ENCODE peak calls at places on chromosomes 3 and 15, in seven cellular contexts. X is neural progenitor cell, D is MM.1S, F is GM23338, R is astrocyte, U is GM23248, I is fibroblast of lung. W is an unnamed sample.

GRCh38 chr3:64548200-64548889 is 139.5 kb downstream of the ADAMTS9 start:
- DNase-seq in D (no peak), U (peak), I (peak), F (no peak), X (no peak), R (peak), W (no peak)

GRCh38 chr15:96109820-96110219 is 220.7 kb upstream of the NR2F2 start:
- DNase-seq in F (no peak), R (no peak), I (no peak), U (no peak), X (no peak), D (no peak), W (no peak)

GRCh38 chr3:159245871-159246270 is 444.0 kb downstream of the MFSD1 start:
- DNase-seq in U (no peak), I (peak), R (peak), X (no peak), D (no peak), F (no peak), W (no peak)

GRCh38 chr3:153215971-153216370 is 53.9 kb downstream of the RAP2B start:
- DNase-seq in X (no peak), F (no peak), U (peak), D (no peak), R (no peak), I (no peak), W (no peak)

GRCh38 chr15:45048784-45049631 is 26.0 kb downstream of the SORD start:
- DNase-seq in U (no peak), R (peak), F (no peak), D (peak), I (peak), X (no peak), W (no peak)

GRCh38 chr3:64329037-64329436 is 103.8 kb upstream of the PRICKLE2 start:
- DNase-seq in U (no peak), F (peak), D (no peak), X (no peak), R (no peak), I (no peak), W (no peak)

GRCh38 chr15:101528108-101528916 is 38.8 kb upstream of the PCSK6 start:
- DNase-seq in D (no peak), I (no peak), R (no peak), U (peak), X (no peak), F (no peak), W (no peak)

GRCh38 chr15:77528290-77528967 is 104.3 kb downstream of the LINGO1 start:
- DNase-seq in R (no peak), D (no peak), I (no peak), F (no peak), U (no peak), X (no peak), W (no peak)

GRCh38 chr3:126293370-126294082 is 63.7 kb downstream of the KLF15 start:
- DNase-seq in R (no peak), F (no peak), D (no peak), U (peak), I (peak), X (no peak), W (no peak)

GRCh38 chr15:95085056-95085455 is 853.7 kb downstream of the MCTP2 start:
- DNase-seq in X (no peak), U (no peak), I (no peak), F (no peak), D (no peak), R (no peak), W (no peak)

GRCh38 chr3:136142592-136142991 is 53.5 kb downstream of the MSL2 start:
- DNase-seq in R (peak), X (no peak), I (peak), U (peak), F (peak), D (no peak), W (peak)

GRCh38 chr3:139473155-139473771 is 3.1 kb downstream of the RBP2 start:
- DNase-seq in R (no peak), F (no peak), D (no peak), U (peak), I (no peak), X (no peak), W (no peak)

GRCh38 chr3:22536582-22536981 is 666.5 kb upstream of the UBE2E2 start:
- DNase-seq in R (no peak), U (no peak), D (no peak), I (no peak), X (no peak), F (no peak), W (no peak)

GRCh38 chr3:29764059-29764458 is 483.2 kb downstream of the RBMS3 start:
- DNase-seq in F (no peak), I (peak), X (no peak), R (peak), U (peak), D (no peak), W (peak)

GRCh38 chr3:68874551-68875348 is 57.6 kb downstream of the TAFA4 start:
- DNase-seq in U (no peak), F (no peak), D (no peak), I (no peak), R (no peak), X (no peak), W (no peak)

GRCh38 chr3:127560051-127560787 is 30.3 kb downstream of the TPRA1 start:
- DNase-seq in X (no peak), U (no peak), R (no peak), D (no peak), F (no peak), I (no peak), W (peak)

GRCh38 chr3:185977679-185978040 is 39.8 kb upstream of the TRA2B start:
- DNase-seq in X (no peak), U (no peak), D (no peak), I (no peak), R (no peak), F (no peak), W (no peak)

GRCh38 chr15:41233367-41233771 is 2.3 kb downstream of the CHP1 start:
- DNase-seq in X (no peak), F (no peak), U (peak), R (peak), I (peak), D (no peak), W (no peak)

GRCh38 chr3:113002676-113003075 is 11.9 kb downstream of the GTPBP8 start:
- DNase-seq in D (no peak), F (no peak), R (no peak), X (no peak), U (no peak), I (no peak), W (no peak)

GRCh38 chr15:40812721-40813425 is 5.6 kb upstream of the DNAJC17 start:
- DNase-seq in R (no peak), X (no peak), I (no peak), U (no peak), D (no peak), F (no peak), W (no peak)

GRCh38 chr15:33152502-33153109 is 41.9 kb downstream of the FMN1 start:
- DNase-seq in R (peak), D (no peak), X (no peak), U (peak), I (peak), F (no peak), W (no peak)

GRCh38 chr3:3603351-3603750 is 195.9 kb upstream of the LRRN1 start:
- DNase-seq in I (peak), X (no peak), U (no peak), R (peak), D (no peak), F (no peak), W (no peak)

GRCh38 chr15:80654299-80654698 is 40.8 kb upstream of the ABHD17C start:
- DNase-seq in D (no peak), U (no peak), X (peak), F (peak), R (no peak), I (no peak), W (no peak)

GRCh38 chr3:120682095-120682681 is at the start of gene HGD:
- DNase-seq in D (no peak), F (no peak), U (peak), I (no peak), R (no peak), X (no peak), W (no peak)

GRCh38 chr15:58228708-58229107 is 90.5 kb downstream of the AQP9 start:
- DNase-seq in X (peak), D (no peak), U (peak), F (peak), R (peak), I (peak), W (no peak)

DNA sequence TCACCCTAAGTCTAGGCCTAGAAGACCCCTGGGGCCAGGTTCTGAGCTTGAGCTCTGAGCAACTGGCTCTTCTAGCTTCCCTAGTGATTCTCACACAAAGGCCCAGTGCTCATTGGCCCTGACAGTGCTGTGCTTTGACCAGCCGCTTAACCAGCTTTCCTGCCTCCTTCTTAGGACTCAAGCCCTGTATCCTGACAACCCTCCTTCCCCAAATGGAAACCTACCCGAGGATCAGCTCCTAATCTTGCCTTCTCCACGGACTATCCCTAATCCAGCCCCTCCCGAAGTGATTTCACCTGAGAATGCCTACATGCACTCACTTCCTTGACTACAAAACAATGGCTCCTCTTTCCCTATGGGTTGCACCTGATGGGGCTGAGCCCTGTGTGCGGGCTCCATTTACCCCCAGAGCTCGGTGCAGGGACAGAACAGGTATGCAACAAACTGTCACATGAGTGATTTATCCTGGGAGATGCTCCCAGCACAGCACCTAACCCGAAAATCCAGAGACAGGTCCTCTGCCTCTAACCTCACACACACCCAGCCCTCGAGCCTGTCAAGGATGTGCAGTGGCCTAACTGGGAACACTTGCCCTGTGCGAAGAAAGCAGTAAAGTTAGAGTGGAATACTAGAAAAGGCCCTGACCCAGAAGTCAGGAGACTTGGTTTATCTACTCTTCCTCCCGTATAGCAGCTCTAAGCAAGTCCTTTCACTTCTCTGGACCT is 2.3 kb downstream of the MEGF11 start:
- DNase-seq in R (no peak), D (no peak), U (no peak), I (no peak), X (peak), F (peak), W (no peak)
- TF ChIP-seq EZH2 in R (no peak), D (no peak), U (no peak), I (no peak), X (no peak), F (peak), W (no peak)

DNA sequence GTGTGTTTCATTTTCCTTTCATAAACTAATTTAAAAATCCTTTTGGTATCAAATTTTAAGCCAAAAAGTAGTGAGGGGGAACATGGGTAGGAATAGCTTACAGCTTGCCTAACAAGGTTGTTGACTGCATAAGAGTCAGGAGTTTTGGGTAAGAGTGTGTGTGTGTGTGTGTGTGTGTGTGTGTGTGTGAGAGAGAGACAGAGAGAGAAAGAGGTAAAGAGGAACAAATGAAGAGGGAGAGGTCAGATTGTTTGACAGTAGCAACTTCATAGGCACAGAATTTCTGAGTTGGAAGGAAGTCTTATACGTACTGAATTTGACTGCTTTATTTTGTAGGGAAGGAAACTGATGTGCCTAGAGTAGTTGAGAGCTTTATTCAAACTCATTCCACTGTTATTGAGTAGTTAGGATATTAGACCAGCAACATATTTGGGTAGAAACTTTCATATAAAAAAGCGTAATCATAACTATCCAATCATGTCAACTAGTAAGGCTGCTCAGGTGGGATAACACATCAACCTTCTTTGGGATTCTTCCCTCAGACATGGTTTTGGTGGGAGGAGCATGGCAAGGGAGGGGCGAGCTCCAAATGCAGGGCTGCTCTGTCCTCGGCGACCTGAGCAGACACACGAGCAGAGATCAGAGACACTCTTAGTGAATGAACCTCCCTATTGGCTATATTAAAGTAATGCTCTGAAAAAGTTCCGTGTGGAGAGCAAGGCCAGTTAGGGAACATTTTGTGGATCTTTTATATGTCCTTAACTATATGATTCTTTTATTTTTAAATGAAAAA is 86.4 kb downstream of the LPP start:
- DNase-seq in D (no peak), F (peak), U (no peak), I (no peak), X (peak), R (no peak), W (no peak)
- TF ChIP-seq EZH2 in D (no peak), F (no peak), U (no peak), I (no peak), X (no peak), R (no peak), W (no peak)

GRCh38 chr15:38563723-38564519 is 693 bp downstream of the RASGRP1 start:
- DNase-seq in F (peak), X (peak), D (peak), R (no peak), I (peak), U (peak), W (no peak)
- TF ChIP-seq EZH2 in F (no peak), X (no peak), D (no peak), R (no peak), I (no peak), U (no peak), W (no peak)

DNA sequence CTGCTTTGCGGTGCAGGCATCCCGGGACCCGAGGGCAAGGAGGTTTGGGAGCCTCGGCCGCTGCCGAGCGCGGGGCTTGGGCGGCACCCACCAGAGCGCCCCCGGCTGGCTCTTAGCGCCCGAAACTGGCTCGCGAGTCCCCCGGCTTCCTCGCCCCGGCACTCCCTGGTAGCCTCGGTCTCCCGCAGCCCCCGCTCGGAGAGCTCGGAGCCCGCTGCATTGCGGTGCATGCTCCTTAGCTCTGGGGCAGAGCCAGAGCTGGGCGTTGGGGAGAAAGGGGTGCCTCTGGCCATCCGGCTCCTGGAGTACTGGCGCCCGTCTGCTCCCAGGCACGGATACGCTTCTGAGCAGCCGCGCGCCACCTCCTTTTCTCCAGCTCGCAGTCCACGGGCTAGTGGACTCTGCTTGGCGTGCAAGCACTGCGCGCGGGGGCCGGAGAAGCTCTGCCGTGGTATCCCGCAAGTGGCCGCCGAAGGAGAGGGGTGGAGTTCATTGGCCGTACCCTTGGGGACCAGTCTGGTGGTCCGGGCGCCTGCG is 784 bp downstream of the EPHB1 start:
- DNase-seq in F (peak), X (peak), U (peak), R (peak), D (peak), I (peak), W (no peak)
- TF ChIP-seq EZH2 in F (no peak), X (peak), U (no peak), R (no peak), D (no peak), I (peak), W (no peak)

GRCh38 chr15:90972133-90972532 is 17.4 kb downstream of the RCCD1 start:
- DNase-seq in I (no peak), X (no peak), R (no peak), U (no peak), D (no peak), F (no peak), W (no peak)
- TF ChIP-seq EZH2 in I (no peak), X (no peak), R (no peak), U (no peak), D (no peak), F (no peak), W (no peak)

GRCh38 chr15:29570931-29571727 is 251.1 kb downstream of the TJP1 start:
- DNase-seq in X (peak), R (peak), D (peak), I (peak), U (peak), F (peak), W (no peak)
- TF ChIP-seq EZH2 in X (no peak), R (peak), D (peak), I (peak), U (peak), F (peak), W (no peak)

GRCh38 chr3:93969443-93969842 is 4.3 kb downstream of the PROS1 start:
- DNase-seq in U (peak), R (peak), D (no peak), I (peak), X (no peak), F (no peak), W (no peak)

GRCh38 chr3:93969997-93970396 is 3.7 kb downstream of the PROS1 start:
- DNase-seq in X (no peak), D (no peak), U (peak), R (no peak), I (no peak), F (no peak), W (no peak)

GRCh38 chr3:93973160-93974126 is at the start of gene PROS1:
- DNase-seq in X (peak), F (peak), I (peak), R (peak), D (peak), U (peak), W (peak)
- TF ChIP-seq EZH2 in X (no peak), F (no peak), I (no peak), R (no peak), D (no peak), U (no peak), W (no peak)

GRCh38 chr15:49223536-49224274 is 53.7 kb downstream of the GALK2 start:
- DNase-seq in R (peak), D (no peak), F (no peak), U (peak), X (no peak), I (peak), W (peak)
- TF ChIP-seq EZH2 in R (no peak), D (no peak), F (no peak), U (no peak), X (no peak), I (no peak), W (no peak)

GRCh38 chr3:141050576-141050912 is 603 bp upstream of the SPSB4 start:
- DNase-seq in I (no peak), R (no peak), D (no peak), U (no peak), X (peak), F (peak), W (no peak)
- TF ChIP-seq EZH2 in I (no peak), R (no peak), D (no peak), U (no peak), X (no peak), F (no peak), W (no peak)